ENCODE peak calls at places on chromosome 4, in eight cellular contexts. N is HTR-8/SVneo; C is naive B cell; D is GM12878; L is AG08396; X is astrocyte of the hippocampus; B is activated CD4-positive, alpha-beta T cell treated with anti-CD3 and anti-CD28 coated beads for 24 hours; H is uterus. Q is an unnamed sample.

GRCh38 chr4:121688261-121688660 is 8.5 kb downstream of the ANXA5 start:
- DNase-seq in N (no peak), C (no peak), D (no peak), L (no peak), X (no peak), B (no peak), H (no peak), Q (no peak)

GRCh38 chr4:89482248-89482647 is 174.6 kb upstream of the GPRIN3 start:
- DNase-seq in N (peak; percentile 23), C (no peak), D (no peak), L (peak; percentile 49), X (peak; percentile 45), B (no peak), H (no peak), Q (no peak)

GRCh38 chr4:4200624-4201023 is 26.1 kb downstream of the OTOP1 start:
- DNase-seq in N (peak; percentile 18), C (no peak), D (no peak), L (no peak), X (no peak), B (no peak), H (no peak), Q (no peak)

GRCh38 chr4:17785858-17786257 is 4.4 kb upstream of the FAM184B start:
- DNase-seq in N (no peak), C (no peak), D (no peak), L (no peak), X (no peak), B (no peak), H (no peak), Q (no peak)

GRCh38 chr4:7970031-7970946 is 30.6 kb upstream of the AFAP1 start:
- DNase-seq in N (peak; percentile 82), C (no peak), D (no peak), L (no peak), X (peak; percentile 70), B (peak; percentile 31), H (peak; percentile 44), Q (no peak)

GRCh38 chr4:27701563-27701962 is 840.9 kb downstream of the STIM2 start:
- DNase-seq in N (no peak), C (no peak), D (no peak), L (no peak), X (peak; percentile 15), B (no peak), H (no peak), Q (no peak)

GRCh38 chr4:7342223-7342576 is 92.5 kb downstream of the PSAPL1 start:
- DNase-seq in N (no peak), C (no peak), D (no peak), L (no peak), X (no peak), B (no peak), H (no peak), Q (no peak)

GRCh38 chr4:71156616-71157015 is 163.2 kb downstream of the DCK start:
- DNase-seq in N (no peak), C (no peak), D (no peak), L (no peak), X (peak; percentile 71), B (no peak), H (no peak), Q (no peak)

GRCh38 chr4:23717528-23718248 is 172.2 kb downstream of the PPARGC1A start:
- DNase-seq in N (peak; percentile 21), C (no peak), D (no peak), L (peak; percentile 50), X (peak; percentile 53), B (no peak), H (no peak), Q (no peak)

GRCh38 chr4:20253799-20254409 is 2.2 kb downstream of the SLIT2 start:
- DNase-seq in N (no peak), C (no peak), D (no peak), L (peak; percentile 53), X (peak; percentile 56), B (no peak), H (peak; percentile 33), Q (peak; percentile 58)

GRCh38 chr4:761086-761485 is 55.5 kb downstream of the PCGF3 start:
- DNase-seq in N (no peak), C (no peak), D (no peak), L (no peak), X (no peak), B (no peak), H (no peak), Q (no peak)

GRCh38 chr4:121375262-121375661 is 5.6 kb downstream of the QRFPR start:
- DNase-seq in N (no peak), C (no peak), D (no peak), L (no peak), X (peak; percentile 38), B (no peak), H (no peak), Q (no peak)

GRCh38 chr4:173211222-173211621 is 42.6 kb downstream of the GALNT7 start:
- DNase-seq in N (no peak), C (no peak), D (no peak), L (no peak), X (no peak), B (no peak), H (no peak), Q (no peak)

GRCh38 chr4:74947798-74948197 is 14.9 kb downstream of the PARM1 start:
- DNase-seq in N (no peak), C (no peak), D (no peak), L (no peak), X (no peak), B (no peak), H (no peak), Q (no peak)

GRCh38 chr4:138910914-138911336 is 104.7 kb upstream of the NOCT start:
- DNase-seq in N (no peak), C (no peak), D (no peak), L (peak; percentile 87), X (peak; percentile 92), B (no peak), H (peak; percentile 79), Q (peak; percentile 77)

GRCh38 chr4:27066591-27066990 is 205.9 kb downstream of the STIM2 start:
- DNase-seq in N (no peak), C (no peak), D (no peak), L (no peak), X (no peak), B (no peak), H (no peak), Q (no peak)

GRCh38 chr4:172232966-172233365 is 419.8 kb downstream of the GALNTL6 start:
- DNase-seq in N (no peak), C (no peak), D (no peak), L (no peak), X (peak; percentile 1), B (no peak), H (no peak), Q (no peak)

GRCh38 chr4:7959066-7959465 is 19.4 kb upstream of the AFAP1 start:
- DNase-seq in N (no peak), C (no peak), D (no peak), L (no peak), X (no peak), B (no peak), H (no peak), Q (no peak)

GRCh38 chr4:134145369-134145768 is 56.2 kb downstream of the PABPC4L start:
- DNase-seq in N (no peak), C (no peak), D (no peak), L (no peak), X (no peak), B (no peak), H (no peak), Q (no peak)

GRCh38 chr4:64001229-64001898 is 407.9 kb downstream of the TECRL start:
- DNase-seq in N (no peak), C (no peak), D (peak; percentile 12), L (no peak), X (no peak), B (no peak), H (no peak), Q (no peak)

GRCh38 chr4:175385797-175386196 is 426.3 kb downstream of the GPM6A start:
- DNase-seq in N (no peak), C (no peak), D (no peak), L (no peak), X (no peak), B (no peak), H (no peak), Q (no peak)

GRCh38 chr4:53535567-53535966 is 55.7 kb downstream of the LNX1 start:
- DNase-seq in N (no peak), C (no peak), D (no peak), L (no peak), X (no peak), B (no peak), H (no peak), Q (no peak)

GRCh38 chr4:54185380-54185779 is 43.7 kb upstream of the PDGFRA start:
- DNase-seq in N (no peak), C (no peak), D (no peak), L (no peak), X (no peak), B (no peak), H (no peak), Q (no peak)

GRCh38 chr4:113278324-113278934 is 229.0 kb downstream of the ANK2 start:
- DNase-seq in N (peak; percentile 73), C (peak; percentile 15), D (peak; percentile 23), L (peak; percentile 75), X (peak; percentile 91), B (peak; percentile 52), H (peak; percentile 69), Q (no peak)

GRCh38 chr4:52588771-52589591 is 70.1 kb downstream of the USP46 start:
- DNase-seq in N (no peak), C (no peak), D (no peak), L (peak; percentile 52), X (peak; percentile 88), B (no peak), H (peak; percentile 56), Q (no peak)

Q was measured in RWPE2.